ENCODE peak calls at places on chromosomes 16 and 17, in six cellular contexts. W is A549, N is pancreas, X is cardiac fibroblast, T is gastrocnemius medialis, A is osteoblast. C is an unnamed sample.

GRCh38 chr17:72724375-72724774 is 368.1 kb downstream of the SLC39A11 start:
- DNase-seq in W (no peak), N (no peak), X (no peak), T (no peak), A (no peak), C (no peak)

GRCh38 chr16:67719778-67720144 is 645 bp upstream of the GFOD2 start:
- DNase-seq in W (peak; percentile 21), N (no peak), X (peak; percentile 61), T (peak; percentile 59), A (peak; percentile 87), C (peak; percentile 44)

GRCh38 chr16:84720180-84720579 is 20.4 kb downstream of the USP10 start:
- DNase-seq in W (no peak), N (no peak), X (peak; percentile 24), T (no peak), A (peak; percentile 58), C (peak; percentile 31)

GRCh38 chr16:84599528-84600202 is 18.2 kb downstream of the COTL1 start:
- DNase-seq in W (peak; percentile 46), N (no peak), X (peak; percentile 91), T (peak; percentile 42), A (peak; percentile 92), C (peak; percentile 43)

GRCh38 chr17:78180083-78180482 is 6.8 kb downstream of the TK1 start:
- DNase-seq in W (no peak), N (no peak), X (no peak), T (no peak), A (peak; percentile 17), C (no peak)

GRCh38 chr17:44417553-44417952 is 28.1 kb upstream of the ITGA2B start:
- DNase-seq in W (peak; percentile 47), N (no peak), X (peak; percentile 70), T (no peak), A (peak; percentile 73), C (no peak)

GRCh38 chr17:77128895-77129567 is 11.7 kb upstream of the SEC14L1 start:
- DNase-seq in W (no peak), N (no peak), X (peak; percentile 80), T (no peak), A (no peak), C (no peak)

GRCh38 chr17:47305302-47305923 is 18.3 kb upstream of the EFCAB13 start:
- DNase-seq in W (peak; percentile 66), N (no peak), X (peak; percentile 95), T (no peak), A (peak; percentile 97), C (no peak)

GRCh38 chr17:65547253-65547670 is 14.2 kb downstream of the AXIN2 start:
- DNase-seq in W (peak; percentile 62), N (peak; percentile 56), X (peak; percentile 32), T (peak; percentile 89), A (peak; percentile 77), C (no peak)

GRCh38 chr16:2815299-2815771 is 1.7 kb upstream of the PRSS21 start:
- DNase-seq in W (no peak), N (no peak), X (no peak), T (no peak), A (peak; percentile 74), C (no peak)

GRCh38 chr17:41377546-41377945 is 4.6 kb downstream of the KRT34 start:
- DNase-seq in W (no peak), N (no peak), X (no peak), T (no peak), A (no peak), C (no peak)

GRCh38 chr17:10812674-10813073 is 8.8 kb upstream of the TMEM238L start:
- DNase-seq in W (no peak), N (peak; percentile 58), X (no peak), T (no peak), A (no peak), C (no peak)

GRCh38 chr17:48612456-48612853 is 1.6 kb upstream of the HOXB7 start:
- DNase-seq in W (peak; percentile 59), N (no peak), X (no peak), T (no peak), A (no peak), C (no peak)

GRCh38 chr17:48613862-48614694 is 1.0 kb downstream of the HOXB8 start:
- DNase-seq in W (peak; percentile 71), N (no peak), X (no peak), T (no peak), A (no peak), C (peak; percentile 49)

GRCh38 chr17:48611681-48612455 is 1.1 kb upstream of the HOXB7 start:
- DNase-seq in W (peak; percentile 71), N (no peak), X (no peak), T (no peak), A (no peak), C (peak; percentile 71)

GRCh38 chr17:48614904-48615211 is 234 bp downstream of the HOXB8 start:
- DNase-seq in W (peak; percentile 39), N (no peak), X (no peak), T (no peak), A (no peak), C (no peak)

GRCh38 chr17:48612854-48613691 is 2.0 kb downstream of the HOXB8 start:
- DNase-seq in W (peak; percentile 79), N (no peak), X (no peak), T (no peak), A (no peak), C (peak; percentile 65)
- TF ChIP-seq CTCF in W (no peak), N (no peak), X (peak; percentile 38), T (no peak), A (no peak), C (no peak)

GRCh38 chr17:15945493-15946209 is 721 bp downstream of the ADORA2B start:
- DNase-seq in W (no peak), N (no peak), X (peak; percentile 30), T (no peak), A (peak; percentile 93), C (no peak)
- H3K4me3 ChIP-seq in W (peak overlapping the region; percentile 78), N (peak overlapping the region; percentile 50), X (peak overlapping the region; percentile 73), T (peak overlapping the region; percentile 66), A (peak overlapping the region; percentile 86), C (peak overlapping the region; percentile 72)

DNA sequence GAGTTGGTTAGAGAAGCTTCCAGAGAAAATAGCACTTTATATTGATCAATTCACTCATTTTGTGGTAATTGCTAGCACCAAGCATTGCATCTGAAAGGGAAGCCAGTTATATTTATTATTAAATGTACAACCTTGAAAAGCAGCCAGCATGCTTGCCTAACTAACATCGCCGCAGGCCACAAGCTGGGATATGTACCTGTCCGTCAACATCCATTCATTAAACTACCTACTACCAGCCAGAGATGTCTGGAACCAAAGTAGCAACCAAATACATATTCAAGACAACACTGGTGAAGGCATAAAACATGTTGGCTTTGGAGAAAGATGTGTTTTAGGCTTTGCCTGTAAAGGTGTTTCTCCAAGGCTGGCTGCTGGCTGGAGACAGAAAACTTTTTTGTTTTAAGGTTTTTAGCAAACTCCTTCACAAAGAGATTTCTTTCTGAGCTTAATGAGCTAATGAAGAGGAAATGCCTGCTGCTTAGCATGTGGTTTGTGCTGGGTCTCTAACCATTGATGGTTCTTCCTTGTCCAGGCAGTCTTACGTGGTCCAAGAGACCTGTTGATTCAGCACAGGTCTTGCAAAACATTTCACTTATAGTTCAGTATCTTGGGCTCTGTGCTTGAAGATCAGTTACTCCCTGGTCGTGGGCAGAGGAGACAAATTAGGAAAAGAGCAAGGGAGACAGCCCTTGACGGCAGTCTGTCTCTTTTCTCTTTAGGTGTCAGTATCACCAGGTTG is 3.1 kb downstream of the ITPRIPL2 start:
- DNase-seq in W (no peak), N (no peak), X (peak; percentile 30), T (no peak), A (no peak), C (no peak)
- TF ChIP-seq CTCF in W (no peak), N (no peak), X (no peak), T (no peak), A (no peak), C (no peak)

DNA sequence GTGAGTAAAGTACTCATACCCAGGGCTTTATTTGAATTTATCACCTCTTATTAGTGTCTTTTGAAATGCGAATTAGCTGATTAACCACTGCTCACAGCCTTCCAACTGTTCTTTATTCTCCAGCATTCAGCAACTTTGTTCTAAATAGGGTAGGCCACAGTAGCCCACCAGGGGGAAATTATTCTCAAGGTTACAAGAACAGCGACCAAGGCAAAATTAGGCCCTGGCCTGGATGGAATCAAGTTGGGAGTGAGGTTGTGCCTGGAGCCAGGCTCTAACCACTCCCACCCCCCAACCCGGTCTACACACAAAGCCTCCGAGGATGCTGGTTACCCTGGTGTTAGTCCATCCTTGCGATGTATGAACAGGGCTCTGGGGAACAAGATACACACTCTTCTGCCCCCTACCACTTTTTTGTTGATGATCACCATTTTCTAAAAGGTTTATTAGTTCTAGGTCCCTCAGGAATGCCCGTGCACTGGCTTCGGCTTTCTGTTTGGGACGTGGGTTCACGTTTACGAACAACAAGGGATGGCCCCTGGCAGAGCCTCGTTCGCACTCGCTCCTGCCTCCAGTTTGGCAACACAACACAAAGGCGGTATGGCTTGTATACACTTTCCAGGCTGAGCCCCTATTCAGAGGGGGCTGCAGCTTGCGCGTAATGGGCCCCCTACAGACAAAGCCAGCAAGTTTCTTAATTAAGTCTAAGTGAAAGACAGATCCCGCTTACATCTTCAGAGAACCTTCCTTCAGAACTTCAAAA is 245.3 kb downstream of the STX8 start:
- DNase-seq in W (no peak), N (no peak), X (no peak), T (no peak), A (peak; percentile 59), C (no peak)
- H3K4me3 ChIP-seq in W (no peak overlapping the region), N (no peak overlapping the region), X (no peak overlapping the region), T (no peak overlapping the region), A (no peak overlapping the region), C (no peak overlapping the region)

GRCh38 chr16:519841-520687 is 7.4 kb upstream of the CAPN15 start:
- DNase-seq in W (no peak), N (no peak), X (no peak), T (no peak), A (no peak), C (no peak)

GRCh38 chr16:523097-523741 is 4.3 kb upstream of the CAPN15 start:
- DNase-seq in W (no peak), N (no peak), X (no peak), T (no peak), A (no peak), C (no peak)

GRCh38 chr16:522320-523096 is 5.0 kb upstream of the CAPN15 start:
- DNase-seq in W (no peak), N (peak; percentile 69), X (no peak), T (no peak), A (no peak), C (no peak)

GRCh38 chr16:520847-521246 is 6.7 kb upstream of the CAPN15 start:
- DNase-seq in W (no peak), N (no peak), X (no peak), T (no peak), A (no peak), C (no peak)

GRCh38 chr16:521381-522210 is 5.9 kb upstream of the CAPN15 start:
- DNase-seq in W (no peak), N (no peak), X (no peak), T (no peak), A (no peak), C (no peak)
- TF ChIP-seq CTCF in W (no peak), N (no peak), X (no peak), T (no peak), A (no peak), C (no peak)

C was measured in WERI-Rb-1.